ENCODE peak calls at places on chromosomes 11 and 22, in seven cellular contexts. F is IMR-90, X is upper lobe of left lung, U is breast epithelium, S is heart right ventricle, A is foreskin keratinocyte, L is GM23338. C is an unnamed sample.

GRCh38 chr22:24134090-24134846 is 47.0 kb upstream of the SUSD2 start:
- DNase-seq in S (peak; percentile 49), A (no peak), F (no peak), L (peak; percentile 34), U (no peak), X (peak; percentile 70), C (no peak)

GRCh38 chr11:28400236-28401100 is 292.3 kb downstream of the METTL15 start:
- DNase-seq in U (no peak), F (peak; percentile 87), S (no peak), X (no peak), A (no peak), L (no peak), C (no peak)

GRCh38 chr11:124953753-124954624 is at the start of gene CCDC15:
- DNase-seq in F (peak; percentile 97), A (peak; percentile 84), U (peak; percentile 95), X (peak; percentile 95), L (peak; percentile 100), S (peak; percentile 98), C (peak; percentile 95)

GRCh38 chr11:28674432-28675076 is 566.4 kb downstream of the METTL15 start:
- DNase-seq in S (no peak), L (peak; percentile 57), A (no peak), U (no peak), X (no peak), F (peak; percentile 67), C (no peak)

GRCh38 chr22:39627865-39628562 is 57.5 kb downstream of the CACNA1I start:
- DNase-seq in X (no peak), S (no peak), L (no peak), A (no peak), U (no peak), F (no peak), C (no peak)

GRCh38 chr11:94665116-94665659 is 98.0 kb downstream of the PIWIL4 start:
- DNase-seq in S (no peak), U (no peak), L (no peak), F (no peak), X (no peak), A (no peak), C (no peak)

GRCh38 chr22:48261706-48262105 is 1499.3 kb downstream of the TBC1D22A start:
- DNase-seq in A (no peak), F (no peak), L (no peak), X (no peak), S (no peak), U (no peak), C (no peak)

GRCh38 chr22:19184276-19184997 is 5.9 kb upstream of the SLC25A1 start:
- DNase-seq in A (no peak), L (no peak), S (no peak), F (no peak), U (no peak), X (peak; percentile 61), C (no peak)

GRCh38 chr11:130299978-130300377 is 14.7 kb downstream of the ZBTB44 start:
- DNase-seq in A (no peak), F (no peak), S (no peak), L (no peak), U (no peak), X (no peak), C (no peak)

GRCh38 chr11:125156346-125156745 is 8.2 kb upstream of the PKNOX2 start:
- DNase-seq in L (no peak), A (no peak), F (no peak), X (no peak), U (no peak), S (no peak), C (no peak)

GRCh38 chr22:25334091-25334490 is 114.7 kb downstream of the CRYBB2 start:
- DNase-seq in L (peak; percentile 95), S (peak; percentile 48), F (peak; percentile 16), X (no peak), U (no peak), A (no peak), C (no peak)

GRCh38 chr11:17646451-17647145 is 72.8 kb upstream of the MYOD1 start:
- DNase-seq in U (no peak), S (no peak), X (no peak), A (no peak), F (no peak), L (no peak), C (no peak)

GRCh38 chr11:132866783-132867545 is 665.3 kb downstream of the OPCML start:
- DNase-seq in X (no peak), L (no peak), S (no peak), U (no peak), A (no peak), F (peak; percentile 37), C (no peak)

GRCh38 chr11:9574556-9574805 is 1.0 kb downstream of the WEE1 start:
- DNase-seq in U (no peak), S (no peak), L (peak; percentile 33), X (peak; percentile 86), A (no peak), F (no peak), C (no peak)

GRCh38 chr11:31607914-31608313 is 98.3 kb downstream of the ELP4 start:
- DNase-seq in X (no peak), S (no peak), U (no peak), A (no peak), L (no peak), F (no peak), C (no peak)

GRCh38 chr11:19377855-19378254 is 137.1 kb upstream of the E2F8 start:
- DNase-seq in F (no peak), A (no peak), X (no peak), S (no peak), L (no peak), U (no peak), C (no peak)

GRCh38 chr11:73358071-73358470 is 18.1 kb upstream of the RELT start:
- DNase-seq in U (no peak), F (peak; percentile 56), X (no peak), S (no peak), A (no peak), L (no peak), C (no peak)

GRCh38 chr11:127493330-127493729 is 492.8 kb upstream of the KIRREL3 start:
- DNase-seq in X (no peak), A (no peak), S (no peak), L (peak; percentile 59), F (peak; percentile 19), U (no peak), C (no peak)

GRCh38 chr22:50271519-50271970 is 1.4 kb upstream of the MAPK11 start:
- DNase-seq in U (no peak), S (peak; percentile 67), X (peak; percentile 95), F (peak; percentile 38), L (peak; percentile 69), A (no peak), C (no peak)

GRCh38 chr22:50269573-50270301 is 443 bp downstream of the MAPK11 start:
- DNase-seq in A (no peak), X (peak; percentile 92), L (no peak), U (no peak), S (peak; percentile 62), F (peak; percentile 31), C (no peak)

GRCh38 chr22:50272103-50272782 is 2.1 kb upstream of the MAPK11 start:
- DNase-seq in U (no peak), X (no peak), A (no peak), F (peak; percentile 13), S (no peak), L (no peak), C (no peak)

GRCh38 chr22:50270302-50271010 is at the start of gene MAPK11:
- DNase-seq in S (peak; percentile 75), U (no peak), L (peak; percentile 92), F (peak; percentile 61), X (peak; percentile 93), A (no peak), C (no peak)

GRCh38 chr22:50271011-50271394 is 823 bp upstream of the MAPK11 start:
- DNase-seq in S (no peak), A (no peak), U (no peak), F (no peak), L (no peak), X (no peak), C (no peak)
- H3K4me1 ChIP-seq in S (peaks cover 59% of the 10 kb centered on the region), A (no peaks in the 10 kb centered on the region), U (peaks cover 12% of the 10 kb centered on the region), F (peaks cover 13% of the 10 kb centered on the region), L (peaks cover 6% of the 10 kb centered on the region), X (peaks cover 50% of the 10 kb centered on the region), C (peaks cover 32% of the 10 kb centered on the region)

DNA sequence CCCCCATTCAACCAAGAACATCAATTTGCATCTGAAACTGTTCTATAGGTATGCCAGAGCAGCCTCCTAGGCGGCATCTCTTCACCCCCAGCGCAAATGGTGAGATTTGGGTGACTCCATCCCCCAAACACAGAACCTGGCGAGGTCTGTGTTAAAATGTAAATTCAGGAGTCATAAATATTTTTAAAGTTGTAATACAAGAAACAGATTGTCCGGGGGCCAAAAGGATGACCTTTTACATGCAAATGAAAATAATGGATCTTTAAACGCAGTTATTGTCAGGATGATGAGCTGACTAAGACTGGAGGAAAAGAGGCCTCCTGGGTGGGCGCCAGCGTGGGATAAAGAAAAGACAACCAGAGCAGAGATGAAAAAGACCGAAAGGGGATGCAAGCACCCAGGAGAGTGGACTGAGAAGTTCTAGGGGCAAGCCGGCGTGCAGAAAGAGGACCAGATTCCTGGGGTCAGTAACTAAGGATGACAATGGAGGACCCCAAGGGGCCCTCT is 16.0 kb upstream of the ADA2 start:
- DNase-seq in F (no peak), U (no peak), S (no peak), A (no peak), X (no peak), L (peak; percentile 85), C (no peak)
- H3K4me1 ChIP-seq in F (no peaks in the 10 kb centered on the region), U (no peaks in the 10 kb centered on the region), S (no peaks in the 10 kb centered on the region), A (no peaks in the 10 kb centered on the region), X (peaks cover 3% of the 10 kb centered on the region), L (peaks cover 33% of the 10 kb centered on the region), C (no peaks in the 10 kb centered on the region)

GRCh38 chr11:128716661-128717210 is 22.9 kb downstream of the FLI1 start:
- DNase-seq in L (peak; percentile 18), X (no peak), S (no peak), A (no peak), U (no peak), F (peak; percentile 62), C (no peak)

GRCh38 chr11:128716231-128716630 is 22.4 kb downstream of the FLI1 start:
- DNase-seq in U (no peak), A (no peak), L (no peak), X (no peak), S (peak; percentile 22), F (no peak), C (no peak)

GRCh38 chr11:128714121-128714520 is 20.2 kb downstream of the FLI1 start:
- DNase-seq in A (no peak), F (no peak), U (no peak), X (no peak), L (no peak), S (no peak), C (no peak)

GRCh38 chr11:128714881-128715280 is 21.0 kb downstream of the FLI1 start:
- DNase-seq in S (no peak), A (no peak), L (no peak), U (no peak), X (no peak), F (peak; percentile 97), C (no peak)

DNA sequence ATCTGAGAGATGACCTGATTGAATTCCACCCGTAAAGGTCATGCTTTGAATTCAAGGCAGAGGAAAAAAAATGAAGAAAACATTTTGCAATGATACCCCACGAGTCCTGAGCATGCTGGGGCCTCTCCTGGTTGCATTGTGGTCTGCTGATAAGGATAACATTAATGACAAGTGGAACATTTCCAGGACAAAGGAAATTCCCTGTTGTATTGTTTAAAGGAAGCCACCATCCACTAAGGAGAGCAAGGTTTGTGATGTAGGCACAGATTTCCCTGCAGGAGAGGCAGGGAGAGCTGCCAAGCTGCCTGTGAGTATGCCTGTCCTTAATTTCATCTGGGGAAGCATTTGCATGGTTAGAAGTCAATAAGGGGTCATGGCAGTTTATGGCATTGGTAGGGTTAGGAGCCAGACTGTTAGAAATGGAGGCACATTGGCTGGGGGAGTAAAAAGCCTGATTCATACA is 21.9 kb downstream of the FLI1 start:
- DNase-seq in L (no peak), F (peak; percentile 40), S (peak; percentile 35), U (no peak), A (no peak), X (no peak), C (no peak)
- H3K4me1 ChIP-seq in L (peaks cover 59% of the 10 kb centered on the region), F (peaks cover 19% of the 10 kb centered on the region), S (peaks cover 80% of the 10 kb centered on the region), U (no peaks in the 10 kb centered on the region), A (no peaks in the 10 kb centered on the region), X (peaks cover 85% of the 10 kb centered on the region), C (peaks cover 35% of the 10 kb centered on the region)

GRCh38 chr22:35400335-35400680 is 368 bp downstream of the MCM5 start:
- DNase-seq in A (no peak), X (peak; percentile 81), F (no peak), L (peak; percentile 54), S (no peak), U (no peak), C (no peak)
- H3K4me1 ChIP-seq in A (peaks cover 6% of the 10 kb centered on the region), X (peaks cover 13% of the 10 kb centered on the region), F (peaks cover 2% of the 10 kb centered on the region), L (peaks cover 24% of the 10 kb centered on the region), S (peaks cover 11% of the 10 kb centered on the region), U (no peaks in the 10 kb centered on the region), C (peaks cover 15% of the 10 kb centered on the region)